ENCODE peak calls at places on chromosome 15, in six cellular contexts. Y is AG04450, A is BE2C, Q is upper lobe of left lung, C is colonic mucosa, O is ovary. H is an unnamed sample.

GRCh38 chr15:73171711-73172110 is 119.4 kb downstream of the NEO1 start:
- DNase-seq in C (no peak), Q (no peak), Y (no peak), O (no peak), A (no peak), H (no peak)

GRCh38 chr15:78453447-78453846 is 15.4 kb downstream of the IREB2 start:
- DNase-seq in Y (no peak), O (no peak), C (no peak), A (no peak), Q (no peak), H (no peak)

GRCh38 chr15:78642341-78642740 is 1.3 kb upstream of the CHRNB4 start:
- DNase-seq in Y (no peak), O (no peak), Q (no peak), C (no peak), A (peak), H (no peak)

GRCh38 chr15:65101891-65102708 is 12.9 kb downstream of the UBAP1L start:
- DNase-seq in A (no peak), Q (peak), C (no peak), Y (no peak), O (no peak), H (no peak)

GRCh38 chr15:37109151-37109912 is 9.0 kb upstream of the MEIS2 start:
- DNase-seq in O (no peak), A (no peak), Y (no peak), Q (no peak), C (no peak), H (no peak)

GRCh38 chr15:68584704-68585573 is 6.1 kb downstream of the CORO2B start:
- DNase-seq in O (peak), A (no peak), Q (peak), C (no peak), Y (no peak), H (no peak)

GRCh38 chr15:50997371-50998051 is 89.0 kb downstream of the AP4E1 start:
- DNase-seq in Q (no peak), Y (no peak), C (no peak), A (no peak), O (no peak), H (no peak)

GRCh38 chr15:73786518-73786917 is 33.4 kb upstream of the INSYN1 start:
- DNase-seq in C (no peak), O (peak), A (no peak), Y (no peak), Q (no peak), H (no peak)

GRCh38 chr15:71802770-71803169 is 7.6 kb upstream of the NR2E3 start:
- DNase-seq in Y (no peak), A (no peak), Q (peak), O (no peak), C (no peak), H (peak)

GRCh38 chr15:76190070-76190564 is 121.2 kb downstream of the ETFA start:
- DNase-seq in A (no peak), O (no peak), C (no peak), Q (no peak), Y (no peak), H (no peak)

GRCh38 chr15:32113224-32113623 is 82.9 kb downstream of the CHRNA7 start:
- DNase-seq in Q (no peak), A (no peak), O (no peak), Y (no peak), C (no peak), H (no peak)

GRCh38 chr15:83653639-83654378 is at the start of gene ADAMTSL3:
- DNase-seq in Q (peak), Y (no peak), C (peak), O (peak), A (peak), H (no peak)

GRCh38 chr15:51380999-51381806 is 39.7 kb downstream of the GLDN start:
- DNase-seq in C (peak), Q (no peak), Y (peak), A (peak), O (no peak), H (no peak)

GRCh38 chr15:73069109-73069508 is 16.8 kb downstream of the NEO1 start:
- DNase-seq in Q (no peak), Y (no peak), C (no peak), A (no peak), O (no peak), H (no peak)

GRCh38 chr15:60972866-60973265 is 256.2 kb downstream of the RORA start:
- DNase-seq in Y (peak), O (no peak), C (no peak), Q (no peak), A (no peak), H (no peak)

GRCh38 chr15:69298697-69299441 is at the start of gene PAQR5:
- DNase-seq in A (peak), Q (peak), O (peak), Y (no peak), C (peak), H (no peak)

GRCh38 chr15:55915876-55916567 is 77.4 kb downstream of the NEDD4 start:
- DNase-seq in Y (no peak), Q (no peak), C (no peak), O (no peak), A (no peak), H (no peak)

GRCh38 chr15:60320365-60320764 is 77.4 kb downstream of the ANXA2 start:
- DNase-seq in Y (no peak), C (no peak), O (no peak), A (no peak), Q (no peak), H (no peak)

GRCh38 chr15:90872481-90873184 is 4.2 kb downstream of the FURIN start:
- DNase-seq in O (no peak), A (no peak), Y (peak), C (peak), Q (no peak), H (no peak)

GRCh38 chr15:57551717-57552677 is 39.7 kb upstream of the MYZAP start:
- DNase-seq in C (no peak), O (no peak), Q (no peak), A (no peak), Y (peak), H (no peak)

GRCh38 chr15:36335659-36336058 is 243.8 kb upstream of the CDIN1 start:
- DNase-seq in O (no peak), Q (no peak), C (no peak), A (no peak), Y (no peak), H (no peak)

GRCh38 chr15:25670025-25670554 is 193.0 kb downstream of the ATP10A start:
- DNase-seq in Q (no peak), A (no peak), O (peak), C (peak), Y (no peak), H (no peak)

GRCh38 chr15:60973637-60974415 is 255.3 kb downstream of the RORA start:
- DNase-seq in C (no peak), Y (peak), Q (no peak), A (no peak), O (no peak), H (no peak)

GRCh38 chr15:45747426-45747825 is 112.6 kb downstream of the SQOR start:
- DNase-seq in Q (no peak), O (no peak), C (no peak), Y (no peak), A (no peak), H (no peak)

GRCh38 chr15:72496783-72497182 is 22.7 kb downstream of the ARIH1 start:
- DNase-seq in O (no peak), A (no peak), Q (no peak), C (no peak), Y (no peak), H (no peak)

GRCh38 chr15:25790003-25790660 is 73.0 kb downstream of the ATP10A start:
- DNase-seq in O (peak), Q (no peak), C (peak), A (no peak), Y (peak), H (no peak)

GRCh38 chr15:90463381-90463780 is 66.3 kb upstream of the CRTC3 start:
- DNase-seq in C (no peak), O (no peak), Q (no peak), A (no peak), Y (no peak), H (no peak)

GRCh38 chr15:61038387-61038786 is 190.7 kb downstream of the RORA start:
- DNase-seq in C (peak), O (no peak), Y (no peak), A (peak), Q (no peak), H (no peak)

GRCh38 chr15:62360286-62360685 is 195.2 kb upstream of the C2CD4B start:
- DNase-seq in Y (no peak), O (no peak), C (no peak), Q (no peak), A (peak), H (no peak)

GRCh38 chr15:26766262-26766661 is 6.6 kb downstream of the GABRB3 start:
- DNase-seq in Y (no peak), A (no peak), C (no peak), O (no peak), Q (no peak), H (no peak)

GRCh38 chr15:64151727-64152506 is at the start of gene SNX22:
- DNase-seq in Y (no peak), A (no peak), C (no peak), Q (peak), O (peak), H (no peak)

GRCh38 chr15:63264685-63265302 is 12.6 kb upstream of the APH1B start:
- DNase-seq in Q (no peak), Y (peak), O (no peak), C (no peak), A (no peak), H (no peak)

GRCh38 chr15:90624278-90624930 is 92.7 kb upstream of the BLM start:
- DNase-seq in O (no peak), Q (no peak), Y (no peak), A (no peak), C (no peak), H (no peak)

DNA sequence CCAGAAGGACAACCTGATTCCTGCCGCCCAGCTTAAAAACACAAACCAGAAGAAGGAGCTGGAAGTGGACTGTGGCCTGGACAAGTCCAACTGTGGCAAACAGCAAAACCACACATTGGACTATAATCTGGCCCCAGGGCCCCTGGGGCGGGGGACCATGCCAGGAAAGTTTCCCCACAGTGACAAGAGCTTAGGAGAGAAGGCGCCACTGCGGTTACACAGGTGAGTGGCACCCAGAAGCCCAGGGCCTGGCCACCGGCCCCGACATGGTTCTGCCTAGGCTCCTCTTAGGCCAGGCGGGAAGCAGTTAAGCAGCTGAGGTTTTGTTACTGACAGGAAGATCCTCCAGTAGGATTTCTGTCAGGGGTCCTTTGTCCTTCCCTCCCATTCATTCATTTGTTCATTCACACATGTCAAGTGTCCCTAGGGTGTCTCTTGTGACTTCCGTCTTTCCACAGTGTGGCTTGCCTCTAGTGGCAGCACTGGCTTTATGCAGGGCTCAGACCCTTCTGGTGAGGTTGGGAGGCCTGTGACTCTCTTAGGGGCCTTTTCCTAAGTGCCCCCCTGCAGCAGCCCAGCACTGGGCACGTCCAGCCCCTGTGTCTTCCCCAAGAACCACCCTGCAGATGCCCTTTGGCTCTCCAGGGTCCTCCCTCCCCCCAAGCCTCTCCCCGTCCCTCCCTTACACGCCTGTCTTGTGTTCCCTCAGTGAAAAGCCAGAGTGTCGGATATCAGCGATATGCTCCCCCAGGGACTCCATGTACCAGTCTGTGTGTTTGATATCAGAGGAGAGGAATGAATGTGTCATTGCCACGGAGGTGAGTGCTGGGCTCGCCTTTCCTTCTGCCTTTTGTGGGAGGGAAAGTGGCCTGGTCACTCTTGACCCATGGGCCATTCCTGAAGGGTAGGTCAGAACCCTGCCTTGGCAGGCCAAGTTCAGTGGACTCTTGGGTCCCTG is 7.8 kb downstream of the DLL4 start:
- DNase-seq in Y (no peak), O (no peak), A (no peak), Q (no peak), C (no peak), H (no peak)
- TF ChIP-seq CTCF in Y (no peak), O (no peak), A (peak), Q (no peak), C (no peak), H (peak)

GRCh38 chr15:70438776-70439175 is 324.6 kb downstream of the UACA start:
- DNase-seq in A (no peak), O (no peak), C (no peak), Y (no peak), Q (no peak), H (no peak)

GRCh38 chr15:70439304-70439877 is 324.0 kb downstream of the UACA start:
- DNase-seq in Q (no peak), C (no peak), A (no peak), Y (no peak), O (no peak), H (no peak)

GRCh38 chr15:70437089-70437488 is 326.3 kb downstream of the UACA start:
- DNase-seq in Q (no peak), C (peak), O (no peak), Y (no peak), A (no peak), H (no peak)

GRCh38 chr15:70436428-70436827 is 326.9 kb downstream of the UACA start:
- DNase-seq in A (no peak), O (no peak), Y (no peak), Q (no peak), C (no peak), H (no peak)

DNA sequence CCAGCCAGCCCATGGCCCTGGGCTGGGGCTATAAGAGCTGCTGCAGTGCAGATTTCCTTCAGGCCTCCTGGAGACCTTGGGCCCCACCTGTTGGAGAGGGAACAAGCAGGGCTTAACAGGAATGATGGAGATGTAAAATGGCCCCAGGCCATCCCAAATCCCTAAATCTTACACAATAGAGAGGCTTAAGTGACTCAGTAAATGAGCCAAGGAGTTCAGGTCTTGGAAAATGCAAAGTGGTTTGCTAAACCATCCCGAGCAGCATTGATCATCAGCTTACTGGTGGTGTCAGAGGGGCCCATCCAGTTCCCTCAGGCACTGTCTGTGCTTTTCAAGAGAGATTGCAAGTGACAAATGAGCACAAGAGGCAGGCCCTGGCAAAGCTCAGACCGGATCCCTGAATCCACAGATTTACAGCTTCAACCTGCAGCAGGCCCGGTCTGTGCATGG is 325.5 kb downstream of the UACA start:
- DNase-seq in Q (no peak), Y (no peak), O (no peak), A (peak), C (no peak), H (no peak)
- TF ChIP-seq CTCF in Q (no peak), Y (no peak), O (no peak), A (peak), C (no peak), H (no peak)

GRCh38 chr15:75182187-75183131 is 19.2 kb upstream of the C15orf39 start:
- DNase-seq in Q (no peak), A (no peak), Y (no peak), O (peak), C (peak), H (no peak)
- TF ChIP-seq CTCF in Q (no peak), A (no peak), Y (no peak), O (no peak), C (no peak), H (peak)

DNA sequence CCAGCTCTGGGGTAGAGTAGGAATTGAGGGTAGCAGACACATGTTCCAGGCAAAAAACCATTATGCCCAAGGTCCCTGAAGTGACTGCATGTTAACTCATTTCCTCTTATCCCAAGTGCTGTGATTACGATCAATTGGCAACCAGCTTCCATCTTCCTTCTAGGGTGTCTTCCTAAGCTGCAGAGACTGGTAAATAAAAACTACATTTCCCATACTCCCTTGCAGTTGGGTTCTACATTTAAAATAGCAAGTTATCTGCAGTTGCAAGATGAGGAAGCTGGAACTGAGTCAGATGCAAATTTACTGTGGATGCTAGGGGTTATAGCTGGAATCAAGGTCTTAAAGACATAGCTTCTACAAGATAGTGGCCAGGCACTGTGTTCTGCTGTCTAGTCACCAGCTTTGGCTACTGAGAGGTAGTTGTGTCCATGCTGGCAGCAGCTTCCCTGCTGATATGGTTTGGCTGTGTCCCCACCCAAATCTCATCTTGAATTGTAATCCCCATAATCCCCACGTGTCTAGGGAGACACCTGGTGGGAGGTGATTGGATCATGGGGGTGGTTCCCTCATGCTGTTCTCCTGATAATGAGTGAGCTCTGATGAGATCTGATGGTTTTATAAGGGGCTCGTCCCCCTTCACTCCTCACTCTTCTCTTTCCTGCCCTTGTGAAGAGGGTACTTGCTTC is 51.3 kb upstream of the FBN1 start:
- DNase-seq in Y (no peak), A (no peak), Q (no peak), C (no peak), O (no peak), H (no peak)
- TF ChIP-seq CTCF in Y (no peak), A (no peak), Q (no peak), C (no peak), O (no peak), H (no peak)

DNA sequence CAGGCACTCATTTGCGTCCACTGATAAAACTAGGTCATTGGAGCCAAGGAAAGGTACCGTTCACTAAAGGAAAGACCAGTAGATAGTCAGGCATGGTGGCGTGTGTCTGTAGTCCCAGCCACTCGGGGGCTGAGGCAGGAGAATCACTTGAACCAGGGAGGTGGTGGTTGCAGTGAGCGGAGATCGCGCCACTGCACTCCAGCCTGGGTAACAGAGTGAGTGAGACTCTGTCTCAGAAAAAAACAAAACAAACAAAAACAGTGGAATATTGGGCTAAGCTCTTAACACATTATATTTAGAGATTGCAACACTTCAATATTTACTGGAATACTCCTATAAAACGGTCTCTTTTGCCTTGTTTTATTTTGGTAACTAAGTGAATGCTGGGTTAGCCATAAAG is 17.4 kb downstream of the MAP2K1 start:
- DNase-seq in Y (no peak), O (no peak), A (no peak), C (no peak), Q (no peak), H (no peak)
- TF ChIP-seq CTCF in Y (no peak), O (no peak), A (no peak), C (no peak), Q (no peak), H (no peak)

GRCh38 chr15:99371180-99372103 is 120.2 kb downstream of the LRRC28 start:
- DNase-seq in A (no peak), Q (no peak), C (no peak), O (no peak), Y (no peak), H (no peak)
- TF ChIP-seq CTCF in A (no peak), Q (no peak), C (no peak), O (no peak), Y (no peak), H (no peak)

GRCh38 chr15:92306662-92307061 is 87.0 kb upstream of the ST8SIA2 start:
- DNase-seq in Q (no peak), O (no peak), A (no peak), Y (no peak), C (no peak), H (no peak)
- TF ChIP-seq CTCF in Q (no peak), O (no peak), A (peak), Y (no peak), C (no peak), H (peak)

DNA sequence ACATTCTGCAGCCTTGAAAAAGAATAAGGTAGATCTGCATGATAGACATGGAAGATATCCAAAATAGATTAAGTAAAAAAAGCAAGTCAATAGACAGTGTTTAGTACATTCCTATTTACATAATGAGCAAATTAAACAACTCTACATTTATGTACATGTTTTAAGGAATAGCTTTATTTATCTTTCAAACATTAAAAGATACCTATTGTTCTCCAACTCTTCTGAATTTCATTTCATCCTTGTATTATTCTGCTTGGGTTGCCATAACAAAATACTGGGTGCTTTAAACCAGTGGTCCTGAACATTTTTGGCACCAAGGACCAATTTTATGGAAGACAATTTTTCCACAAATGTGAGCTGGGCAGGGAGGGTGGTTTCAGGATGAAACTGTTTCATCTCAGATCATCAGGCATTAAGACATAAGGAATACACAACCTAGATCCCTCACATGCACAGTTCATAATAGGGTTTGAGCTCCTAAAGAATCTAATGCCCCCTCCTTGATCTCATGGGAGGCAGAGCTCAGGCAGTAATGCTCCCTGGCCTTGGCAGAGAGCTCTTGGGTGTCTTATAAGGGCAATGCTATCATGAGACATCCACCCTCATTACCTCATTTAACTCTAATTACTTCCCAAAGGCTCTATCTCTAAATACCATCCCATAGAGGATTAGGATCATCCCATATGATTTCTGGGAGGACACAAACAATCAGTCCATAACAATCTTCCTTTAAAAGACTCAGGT is 6.8 kb upstream of the KATNBL1 start:
- DNase-seq in Q (no peak), O (no peak), Y (no peak), A (no peak), C (no peak), H (no peak)
- TF ChIP-seq CTCF in Q (no peak), O (no peak), Y (no peak), A (no peak), C (no peak), H (no peak)